ENCODE peak calls at places on chromosomes 5 and 9, in four cellular contexts. C is H1, I is HepG2, Y is GM12878. D is an unnamed sample.

GRCh38 chr5:131258733-131259132 is 5.1 kb upstream of the CDC42SE2 start:
- DNase-seq in C (no peak), Y (no peak), I (peak; percentile 48), D (no peak)

GRCh38 chr5:141564216-141564692 is 54.5 kb downstream of the DIAPH1 start:
- DNase-seq in Y (peak; percentile 84), C (peak; percentile 56), I (peak; percentile 95), D (peak; percentile 72)

GRCh38 chr5:131375351-131375750 is 111.5 kb downstream of the CDC42SE2 start:
- DNase-seq in Y (no peak), I (no peak), C (no peak), D (no peak)

GRCh38 chr9:108469654-108470053 is 386.1 kb downstream of the ACTL7B start:
- DNase-seq in C (no peak), I (no peak), Y (no peak), D (no peak)

GRCh38 chr9:132030626-132031325 is 48.9 kb downstream of the MED27 start:
- DNase-seq in I (no peak), Y (no peak), C (peak; percentile 33), D (no peak)

GRCh38 chr5:179699640-179700298 is 1.0 kb downstream of the CANX start:
- DNase-seq in I (peak; percentile 57), C (no peak), Y (no peak), D (no peak)

GRCh38 chr5:145495741-145496140 is 339.4 kb downstream of the PRELID2 start:
- DNase-seq in Y (no peak), C (no peak), I (peak; percentile 2), D (no peak)

GRCh38 chr9:115675834-115676233 is 477.8 kb upstream of the PAPPA start:
- DNase-seq in I (no peak), C (no peak), Y (no peak), D (no peak)

GRCh38 chr9:92706218-92706940 is 36.4 kb upstream of the IPPK start:
- DNase-seq in Y (no peak), C (peak; percentile 69), I (peak; percentile 35), D (no peak)

GRCh38 chr9:2170737-2171136 is 155.6 kb downstream of the SMARCA2 start:
- DNase-seq in C (no peak), Y (no peak), I (no peak), D (no peak)

GRCh38 chr5:83636141-83636540 is 84.5 kb downstream of the HAPLN1 start:
- DNase-seq in I (no peak), Y (no peak), C (no peak), D (no peak)

GRCh38 chr5:82355921-82356454 is 77.8 kb upstream of the RPS23 start:
- DNase-seq in Y (no peak), I (no peak), C (no peak), D (no peak)

GRCh38 chr9:111131219-111131618 is 92.9 kb upstream of the LPAR1 start:
- DNase-seq in I (no peak), Y (no peak), C (no peak), D (no peak)

GRCh38 chr5:165497707-165498106 is 1992.3 kb downstream of the MAT2B start:
- DNase-seq in C (no peak), I (no peak), Y (no peak), D (peak; percentile 9)

GRCh38 chr9:131714821-131715220 is 25.1 kb downstream of the RAPGEF1 start:
- DNase-seq in C (no peak), Y (no peak), I (no peak), D (no peak)

GRCh38 chr9:77575785-77576184 is 72.3 kb downstream of the GNA14 start:
- DNase-seq in C (no peak), I (no peak), Y (no peak), D (no peak)

GRCh38 chr9:86042226-86042625 is 57.1 kb downstream of the GOLM1 start:
- DNase-seq in Y (no peak), C (no peak), I (no peak), D (no peak)

GRCh38 chr5:145925353-145925752 is 11.0 kb upstream of the SH3RF2 start:
- DNase-seq in Y (no peak), I (no peak), C (no peak), D (no peak)

GRCh38 chr9:122656378-122656777 is 1.0 kb downstream of the OR1B1 start:
- DNase-seq in Y (no peak), I (no peak), C (no peak), D (no peak)

GRCh38 chr9:86500667-86501435 is 146.6 kb upstream of the TUT7 start:
- DNase-seq in I (no peak), Y (no peak), C (no peak), D (no peak)

GRCh38 chr9:23587433-23587832 is 238.6 kb downstream of the ELAVL2 start:
- DNase-seq in I (no peak), C (no peak), Y (no peak), D (no peak)

GRCh38 chr5:159412284-159413046 is 82.2 kb upstream of the IL12B start:
- DNase-seq in Y (peak; percentile 62), C (no peak), I (no peak), D (no peak)

GRCh38 chr5:66171349-66172344 is 27.5 kb downstream of the SREK1 start:
- DNase-seq in Y (no peak), C (no peak), I (peak; percentile 32), D (no peak)

GRCh38 chr9:70510157-70510770 is 95.8 kb upstream of the KLF9 start:
- DNase-seq in Y (no peak), C (peak; percentile 76), I (peak; percentile 12), D (peak; percentile 39)

GRCh38 chr9:30197954-30198353 is 2186.5 kb upstream of the ACO1 start:
- DNase-seq in I (peak; percentile 57), C (no peak), Y (no peak), D (no peak)

GRCh38 chr9:112198646-112199045 is 23.5 kb upstream of the SUSD1 start:
- DNase-seq in C (no peak), I (no peak), Y (no peak), D (no peak)

GRCh38 chr5:147956064-147956841 is 49.9 kb upstream of the C5orf46 start:
- DNase-seq in C (no peak), I (no peak), Y (no peak), D (no peak)

GRCh38 chr9:136662326-136662655 is 425 bp upstream of the EGFL7 start:
- DNase-seq in I (no peak), Y (no peak), C (peak; percentile 40), D (no peak)

GRCh38 chr9:136663311-136663679 is 579 bp downstream of the EGFL7 start:
- DNase-seq in C (no peak), I (no peak), Y (no peak), D (no peak)

GRCh38 chr9:136662656-136663310 is at the start of gene EGFL7:
- DNase-seq in Y (no peak), I (no peak), C (peak; percentile 45), D (no peak)

GRCh38 chr9:136660971-136661540 is 1.7 kb upstream of the EGFL7 start:
- DNase-seq in Y (no peak), C (peak; percentile 43), I (no peak), D (no peak)

GRCh38 chr9:136661641-136662325 is 933 bp upstream of the EGFL7 start:
- DNase-seq in Y (no peak), C (peak; percentile 41), I (no peak), D (no peak)
- H3K27me3 ChIP-seq in Y (peaks cover 15% of the 10 kb centered on the region), C (no peaks in the 10 kb centered on the region), I (peaks cover 90% of the 10 kb centered on the region), D (peaks cover 15% of the 10 kb centered on the region)

DNA sequence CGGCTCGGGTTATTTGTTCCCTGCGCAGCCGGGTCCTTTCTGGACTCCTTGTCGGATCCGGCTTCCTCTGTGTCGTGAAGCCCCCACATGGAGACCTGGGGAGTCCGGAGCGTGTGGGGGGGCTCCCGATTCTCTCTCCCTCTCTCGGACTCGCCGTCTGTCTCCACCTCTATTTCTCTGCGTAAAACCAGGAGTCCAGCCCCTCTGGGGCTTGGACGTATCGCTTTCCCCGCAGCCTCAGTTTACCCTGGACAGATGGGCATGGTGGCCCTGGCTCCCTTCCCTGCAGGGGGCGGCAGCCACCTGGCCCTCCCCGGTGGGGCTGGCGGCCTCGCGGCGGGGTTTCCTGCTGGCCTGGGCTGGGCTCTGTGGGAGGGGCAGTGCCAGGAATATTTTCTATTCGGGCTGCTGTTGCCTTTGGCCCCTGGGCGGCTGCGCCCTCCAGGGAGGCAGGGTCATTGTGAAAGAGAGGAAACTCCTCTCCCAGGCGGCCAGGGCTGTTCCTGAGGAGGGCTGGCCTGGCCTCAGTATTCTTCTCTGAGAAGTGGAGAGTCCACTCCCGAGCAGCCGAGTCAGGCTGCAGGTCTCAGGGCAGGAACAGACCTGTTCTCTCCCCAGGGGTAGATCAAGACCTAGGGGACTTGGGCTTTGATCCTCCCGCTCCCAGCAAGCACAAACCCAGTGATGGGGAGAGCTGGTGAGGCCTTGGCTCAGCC is 665 bp downstream of the ASS1 start:
- DNase-seq in Y (no peak), C (peak; percentile 65), I (peak; percentile 61), D (no peak)
- TF ChIP-seq SUZ12 in Y (no peak), C (no peak), I (no peak), D (no peak)

GRCh38 chr5:81249240-81249639 is 16.1 kb downstream of the CKMT2 start:
- DNase-seq in Y (no peak), I (no peak), C (no peak), D (no peak)

GRCh38 chr5:81250004-81250403 is 16.9 kb downstream of the CKMT2 start:
- DNase-seq in I (no peak), Y (no peak), C (no peak), D (no peak)

GRCh38 chr5:81253875-81254274 is 20.8 kb downstream of the CKMT2 start:
- DNase-seq in C (no peak), Y (no peak), I (no peak), D (no peak)

GRCh38 chr5:81252904-81253303 is 19.8 kb downstream of the CKMT2 start:
- DNase-seq in C (no peak), Y (no peak), I (no peak), D (no peak)

GRCh38 chr5:81251922-81252321 is 18.8 kb downstream of the CKMT2 start:
- DNase-seq in C (no peak), Y (no peak), I (no peak), D (no peak)
- H3K27me3 ChIP-seq in C (no peaks in the 10 kb centered on the region), Y (no peaks in the 10 kb centered on the region), I (no peaks in the 10 kb centered on the region), D (no peaks in the 10 kb centered on the region)

GRCh38 chr9:69379250-69379982 is 54.4 kb downstream of the ENTREP1 start:
- DNase-seq in C (no peak), Y (no peak), I (no peak), D (no peak)
- TF ChIP-seq SUZ12 in C (no peak), Y (no peak), I (no peak), D (no peak)

GRCh38 chr9:37001461-37001860 is 32.6 kb downstream of the PAX5 start:
- DNase-seq in I (no peak), Y (no peak), C (no peak), D (no peak)
- H3K27me3 ChIP-seq in I (peaks cover 57% of the 10 kb centered on the region), Y (no peaks in the 10 kb centered on the region), C (peaks cover 48% of the 10 kb centered on the region), D (peaks cover 7% of the 10 kb centered on the region)

GRCh38 chr5:14183187-14183939 is 40.2 kb downstream of the TRIO start:
- DNase-seq in I (no peak), Y (no peak), C (no peak), D (no peak)
- TF ChIP-seq SUZ12 in I (no peak), Y (no peak), C (no peak), D (no peak)